ENCODE peak calls at places on chromosomes 11 and 22, in four cellular contexts. One of them, this sample, is unnamed.

GRCh38 chr22:44423556-44423955 is 74.5 kb downstream of the RTL6 start:
- DNase-seq in adrenal gland: no peak
- DNase-seq in PC-3: no peak
- DNase-seq in tibial nerve: no peak
- DNase-seq in this sample: no peak

GRCh38 chr22:50473855-50474671 is 772 bp downstream of the SBF1 start:
- DNase-seq in adrenal gland: no peak
- DNase-seq in PC-3: peak; percentile 10
- DNase-seq in tibial nerve: no peak
- DNase-seq in this sample: peak; percentile 40

GRCh38 chr11:118120793-118121192 is 31.8 kb downstream of the SCN4B start:
- DNase-seq in adrenal gland: no peak
- DNase-seq in PC-3: no peak
- DNase-seq in tibial nerve: no peak
- DNase-seq in this sample: no peak

GRCh38 chr11:7511405-7511804 is 2.4 kb upstream of the PPFIBP2 start:
- DNase-seq in adrenal gland: peak; percentile 33
- DNase-seq in PC-3: no peak
- DNase-seq in tibial nerve: peak; percentile 66
- DNase-seq in this sample: peak; percentile 36

GRCh38 chr22:17846326-17846992 is 72.2 kb upstream of the BID start:
- DNase-seq in adrenal gland: no peak
- DNase-seq in PC-3: no peak
- DNase-seq in tibial nerve: peak; percentile 8
- DNase-seq in this sample: no peak

GRCh38 chr11:78416285-78417174 is 1.1 kb downstream of the GAB2 start:
- DNase-seq in adrenal gland: peak; percentile 90
- DNase-seq in PC-3: peak; percentile 90
- DNase-seq in tibial nerve: peak; percentile 83
- DNase-seq in this sample: peak; percentile 89

GRCh38 chr22:29030016-29030617 is 31.5 kb downstream of the C22orf31 start:
- DNase-seq in adrenal gland: no peak
- DNase-seq in PC-3: peak; percentile 26
- DNase-seq in tibial nerve: no peak
- DNase-seq in this sample: no peak

GRCh38 chr11:829116-829945 is 1.6 kb downstream of the CRACR2B start:
- DNase-seq in adrenal gland: no peak
- DNase-seq in PC-3: no peak
- DNase-seq in tibial nerve: no peak
- DNase-seq in this sample: peak; percentile 76

GRCh38 chr11:120985718-120986569 is 38.0 kb upstream of the TBCEL start:
- DNase-seq in adrenal gland: peak; percentile 63
- DNase-seq in PC-3: peak; percentile 47
- DNase-seq in tibial nerve: no peak
- DNase-seq in this sample: peak; percentile 62

GRCh38 chr11:35257287-35257686 is 118.3 kb downstream of the CD44 start:
- DNase-seq in adrenal gland: no peak
- DNase-seq in PC-3: no peak
- DNase-seq in tibial nerve: no peak
- DNase-seq in this sample: peak; percentile 29

GRCh38 chr11:78039391-78039918 is 16.4 kb upstream of the KCTD14 start:
- DNase-seq in adrenal gland: no peak
- DNase-seq in PC-3: no peak
- DNase-seq in tibial nerve: no peak
- DNase-seq in this sample: no peak

GRCh38 chr22:31956360-31956759 is 12.0 kb downstream of the YWHAH start:
- DNase-seq in adrenal gland: no peak
- DNase-seq in PC-3: no peak
- DNase-seq in tibial nerve: no peak
- DNase-seq in this sample: no peak

GRCh38 chr11:83044958-83045712 is 26.6 kb downstream of the RAB30 start:
- DNase-seq in adrenal gland: no peak
- DNase-seq in PC-3: peak; percentile 95
- DNase-seq in tibial nerve: no peak
- DNase-seq in this sample: no peak

GRCh38 chr22:47371263-47372090 is 609.0 kb downstream of the TBC1D22A start:
- DNase-seq in adrenal gland: no peak
- DNase-seq in PC-3: no peak
- DNase-seq in tibial nerve: no peak
- DNase-seq in this sample: no peak

GRCh38 chr22:47373648-47374272 is 611.3 kb downstream of the TBC1D22A start:
- DNase-seq in adrenal gland: no peak
- DNase-seq in PC-3: no peak
- DNase-seq in tibial nerve: no peak
- DNase-seq in this sample: no peak

GRCh38 chr22:47374273-47374771 is 611.9 kb downstream of the TBC1D22A start:
- DNase-seq in adrenal gland: no peak
- DNase-seq in PC-3: no peak
- DNase-seq in tibial nerve: no peak
- DNase-seq in this sample: no peak

GRCh38 chr22:47372111-47372581 is 609.7 kb downstream of the TBC1D22A start:
- DNase-seq in adrenal gland: no peak
- DNase-seq in PC-3: no peak
- DNase-seq in tibial nerve: no peak
- DNase-seq in this sample: no peak

GRCh38 chr22:47372596-47373385 is 610.3 kb downstream of the TBC1D22A start:
- DNase-seq in adrenal gland: no peak
- DNase-seq in PC-3: no peak
- DNase-seq in tibial nerve: no peak
- DNase-seq in this sample: no peak
- H3K9me3 ChIP-seq in adrenal gland: no peaks in the 10 kb centered on the region
- H3K9me3 ChIP-seq in PC-3: no peaks in the 10 kb centered on the region
- H3K9me3 ChIP-seq in tibial nerve: no peaks in the 10 kb centered on the region
- H3K9me3 ChIP-seq in this sample: no peaks in the 10 kb centered on the region

GRCh38 chr11:67528376-67528775 is 5.1 kb upstream of the CABP2 start:
- DNase-seq in adrenal gland: no peak
- DNase-seq in PC-3: no peak
- DNase-seq in tibial nerve: no peak
- DNase-seq in this sample: no peak

GRCh38 chr11:67535577-67535976 is 12.3 kb upstream of the CABP2 start:
- DNase-seq in adrenal gland: no peak
- DNase-seq in PC-3: no peak
- DNase-seq in tibial nerve: no peak
- DNase-seq in this sample: peak; percentile 26

GRCh38 chr11:67530282-67530592 is 7.0 kb upstream of the CABP2 start:
- DNase-seq in adrenal gland: no peak
- DNase-seq in PC-3: no peak
- DNase-seq in tibial nerve: no peak
- DNase-seq in this sample: no peak

GRCh38 chr11:67534070-67534679 is 10.9 kb upstream of the CABP2 start:
- DNase-seq in adrenal gland: no peak
- DNase-seq in PC-3: peak; percentile 52
- DNase-seq in tibial nerve: no peak
- DNase-seq in this sample: no peak

GRCh38 chr11:67532889-67533288 is 9.6 kb upstream of the CABP2 start:
- DNase-seq in adrenal gland: no peak
- DNase-seq in PC-3: no peak
- DNase-seq in tibial nerve: no peak
- DNase-seq in this sample: no peak
- H3K9me3 ChIP-seq in adrenal gland: no peaks in the 10 kb centered on the region
- H3K9me3 ChIP-seq in PC-3: peaks cover 27% of the 10 kb centered on the region
- H3K9me3 ChIP-seq in tibial nerve: no peaks in the 10 kb centered on the region
- H3K9me3 ChIP-seq in this sample: no peaks in the 10 kb centered on the region

DNA sequence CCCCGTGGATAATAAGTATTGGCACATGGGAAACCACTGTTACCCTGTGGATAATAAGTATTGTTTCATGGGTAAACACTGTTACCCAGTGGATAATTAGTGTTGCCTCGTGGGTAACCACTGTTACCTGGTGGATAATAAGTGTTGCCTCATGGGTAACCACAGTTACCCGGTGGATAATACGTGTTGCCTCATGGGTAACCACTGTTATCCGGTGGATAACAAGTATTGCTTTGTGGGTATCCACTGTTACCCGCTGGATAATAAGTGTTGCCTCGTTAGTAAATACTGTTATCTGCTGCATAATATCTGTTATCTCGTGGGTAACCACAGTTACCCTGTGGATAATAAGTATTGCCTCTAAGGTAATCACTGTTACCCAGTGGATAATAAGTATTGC is 25.5 kb upstream of the NXPE4 start:
- DNase-seq in adrenal gland: no peak
- DNase-seq in PC-3: no peak
- DNase-seq in tibial nerve: no peak
- DNase-seq in this sample: no peak
- H3K9me3 ChIP-seq in adrenal gland: no peaks in the 10 kb centered on the region
- H3K9me3 ChIP-seq in PC-3: peaks cover 53% of the 10 kb centered on the region
- H3K9me3 ChIP-seq in tibial nerve: no peaks in the 10 kb centered on the region
- H3K9me3 ChIP-seq in this sample: peaks cover 1% of the 10 kb centered on the region

GRCh38 chr22:47276219-47276843 is 513.9 kb downstream of the TBC1D22A start:
- DNase-seq in adrenal gland: no peak
- DNase-seq in PC-3: no peak
- DNase-seq in tibial nerve: no peak
- DNase-seq in this sample: no peak

GRCh38 chr22:47277001-47277400 is 514.6 kb downstream of the TBC1D22A start:
- DNase-seq in adrenal gland: no peak
- DNase-seq in PC-3: no peak
- DNase-seq in tibial nerve: no peak
- DNase-seq in this sample: no peak

GRCh38 chr22:47275479-47276218 is 513.2 kb downstream of the TBC1D22A start:
- DNase-seq in adrenal gland: no peak
- DNase-seq in PC-3: peak; percentile 78
- DNase-seq in tibial nerve: no peak
- DNase-seq in this sample: no peak

GRCh38 chr22:47277511-47277910 is 515.1 kb downstream of the TBC1D22A start:
- DNase-seq in adrenal gland: no peak
- DNase-seq in PC-3: no peak
- DNase-seq in tibial nerve: no peak
- DNase-seq in this sample: no peak

DNA sequence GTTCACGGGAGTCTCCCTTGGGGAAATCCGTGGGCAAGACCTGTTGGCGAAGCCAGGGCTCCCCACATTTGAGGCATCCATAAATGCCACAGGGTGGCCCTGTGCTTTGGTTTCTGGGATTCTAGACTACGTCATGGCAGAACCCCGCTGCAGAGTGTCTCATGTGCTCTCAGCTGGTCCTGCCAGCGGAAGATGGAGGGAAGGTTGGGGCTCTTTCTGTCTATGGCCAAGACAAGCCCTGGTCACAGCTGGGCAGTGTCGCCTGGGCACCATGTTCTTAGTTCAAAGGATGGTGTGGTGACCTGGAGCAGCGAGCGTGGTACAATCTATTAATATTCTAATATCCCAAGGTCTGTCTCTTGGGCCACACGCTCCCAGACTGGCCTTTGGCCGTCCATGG is 511.7 kb downstream of the TBC1D22A start:
- DNase-seq in adrenal gland: no peak
- DNase-seq in PC-3: no peak
- DNase-seq in tibial nerve: no peak
- DNase-seq in this sample: no peak
- H3K9me3 ChIP-seq in adrenal gland: no peaks in the 10 kb centered on the region
- H3K9me3 ChIP-seq in PC-3: no peaks in the 10 kb centered on the region
- H3K9me3 ChIP-seq in tibial nerve: no peaks in the 10 kb centered on the region
- H3K9me3 ChIP-seq in this sample: no peaks in the 10 kb centered on the region

DNA sequence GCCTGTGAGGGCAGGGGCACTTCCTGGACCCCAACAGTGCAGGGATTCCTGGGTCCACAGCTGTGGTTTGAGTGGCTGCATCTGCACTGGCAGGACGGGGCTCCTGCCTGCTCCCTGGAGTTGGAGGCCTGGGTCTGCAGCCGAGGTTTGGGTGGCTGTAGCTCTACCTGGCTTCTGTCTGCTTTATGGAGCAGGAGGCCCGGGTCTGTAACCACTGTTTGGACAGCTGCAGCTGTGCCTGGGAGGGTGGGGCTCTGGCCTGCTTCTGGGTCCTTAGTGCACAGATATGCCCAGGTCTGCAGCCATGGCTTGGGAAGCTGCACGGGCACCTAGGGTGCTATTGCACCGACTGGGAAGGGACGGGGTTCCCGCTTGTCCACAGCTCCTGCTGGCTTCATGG is 412.2 kb upstream of the KIRREL3 start:
- DNase-seq in adrenal gland: no peak
- DNase-seq in PC-3: no peak
- DNase-seq in tibial nerve: no peak
- DNase-seq in this sample: no peak
- H3K9me3 ChIP-seq in adrenal gland: no peaks in the 10 kb centered on the region
- H3K9me3 ChIP-seq in PC-3: peaks cover 8% of the 10 kb centered on the region
- H3K9me3 ChIP-seq in tibial nerve: no peaks in the 10 kb centered on the region
- H3K9me3 ChIP-seq in this sample: no peaks in the 10 kb centered on the region

DNA sequence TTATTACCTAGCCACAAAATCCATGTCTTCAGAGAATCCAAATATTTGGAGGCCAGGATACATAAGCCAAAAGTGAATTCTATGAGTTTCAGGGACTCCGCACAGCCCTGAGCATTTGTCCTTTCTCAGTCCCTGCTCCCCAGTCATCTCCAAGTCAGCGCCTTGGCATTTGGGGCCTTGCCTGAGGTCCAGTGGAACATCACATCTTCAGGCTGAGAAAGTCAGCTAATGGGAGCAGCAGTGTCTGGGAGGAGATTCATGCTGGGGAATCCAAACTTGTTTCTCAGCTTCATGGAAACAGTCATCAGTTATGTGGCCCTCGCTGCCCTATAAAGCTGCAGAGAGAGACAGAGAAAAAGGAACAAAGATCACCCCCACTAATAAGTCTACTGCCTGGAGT is 70.9 kb downstream of the BARX2 start:
- DNase-seq in adrenal gland: no peak
- DNase-seq in PC-3: no peak
- DNase-seq in tibial nerve: no peak
- DNase-seq in this sample: no peak
- H3K9me3 ChIP-seq in adrenal gland: no peaks in the 10 kb centered on the region
- H3K9me3 ChIP-seq in PC-3: no peaks in the 10 kb centered on the region
- H3K9me3 ChIP-seq in tibial nerve: no peaks in the 10 kb centered on the region
- H3K9me3 ChIP-seq in this sample: no peaks in the 10 kb centered on the region

DNA sequence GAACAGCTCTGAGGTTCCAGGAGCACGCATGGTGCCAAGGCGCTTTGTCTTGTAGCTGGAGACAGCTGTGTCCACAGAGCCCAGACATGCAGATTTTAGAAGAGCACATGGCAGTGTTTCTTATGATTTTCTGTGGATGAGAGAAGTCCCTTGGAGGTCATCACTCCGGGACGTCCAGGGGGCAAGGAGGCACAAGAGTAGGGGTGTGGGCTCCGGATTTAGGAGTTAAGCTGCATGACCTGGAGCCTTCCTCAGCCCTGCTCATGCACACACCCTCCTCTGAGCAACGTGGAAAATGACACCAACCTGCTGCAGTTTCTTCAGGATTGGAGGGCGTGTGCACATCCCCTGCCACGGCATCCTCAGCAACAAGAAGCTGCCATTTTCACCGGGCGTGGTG is 1286.7 kb downstream of the TBC1D22A start:
- DNase-seq in adrenal gland: no peak
- DNase-seq in PC-3: no peak
- DNase-seq in tibial nerve: no peak
- DNase-seq in this sample: no peak
- H3K9me3 ChIP-seq in adrenal gland: no peaks in the 10 kb centered on the region
- H3K9me3 ChIP-seq in PC-3: no peaks in the 10 kb centered on the region
- H3K9me3 ChIP-seq in tibial nerve: no peaks in the 10 kb centered on the region
- H3K9me3 ChIP-seq in this sample: no peaks in the 10 kb centered on the region

DNA sequence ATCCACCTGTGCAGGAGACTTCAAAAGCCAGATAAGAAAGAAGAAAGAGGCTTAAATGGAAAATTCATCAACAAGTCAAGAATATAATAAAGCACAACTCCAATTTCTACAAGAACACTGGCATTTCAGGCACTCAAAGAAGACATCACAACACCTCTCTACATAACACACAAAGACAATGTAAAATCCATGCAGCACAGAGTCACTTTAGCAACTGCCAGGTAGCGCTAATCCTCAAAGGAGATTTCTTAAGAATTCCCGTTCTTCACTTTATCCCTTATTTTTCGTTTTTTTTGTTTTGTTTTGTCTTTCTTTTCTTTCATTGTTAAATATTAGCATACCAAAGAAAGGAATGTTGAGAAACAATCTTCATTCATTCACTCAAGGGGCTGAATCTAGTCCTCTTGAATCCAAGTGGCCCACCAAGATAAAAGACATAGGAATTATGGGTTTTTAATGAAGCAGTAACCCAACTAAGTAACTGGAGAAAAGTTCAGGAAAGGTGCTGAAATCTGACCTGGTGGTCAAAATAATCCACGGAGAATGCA is 95.0 kb downstream of the CADM1 start:
- DNase-seq in adrenal gland: no peak
- DNase-seq in PC-3: no peak
- DNase-seq in tibial nerve: no peak
- DNase-seq in this sample: no peak
- H3K9me3 ChIP-seq in adrenal gland: no peaks in the 10 kb centered on the region
- H3K9me3 ChIP-seq in PC-3: peaks cover 7% of the 10 kb centered on the region
- H3K9me3 ChIP-seq in tibial nerve: no peaks in the 10 kb centered on the region
- H3K9me3 ChIP-seq in this sample: no peaks in the 10 kb centered on the region

This sample was measured in small intestine.